ENCODE peak calls at places on chromosomes 3 and 15, in four cellular contexts. E is fibroblast of pulmonary artery, P is left colon, V is GM06990. W is an unnamed sample.

GRCh38 chr3:184748219-184749135 is 36.6 kb upstream of the MAGEF1 start:
- DNase-seq in E (peak; percentile 23), P (no peak), V (peak; percentile 46), W (no peak)

GRCh38 chr3:59016930-59017616 is 32.8 kb downstream of the CFAP20DC start:
- DNase-seq in E (no peak), P (no peak), V (no peak), W (no peak)

GRCh38 chr15:48402778-48403177 is 71.5 kb downstream of the DUT start:
- DNase-seq in E (peak; percentile 63), P (no peak), V (peak; percentile 42), W (no peak)

GRCh38 chr3:71050521-71051258 is 532.8 kb downstream of the FOXP1 start:
- DNase-seq in E (peak; percentile 50), P (no peak), V (no peak), W (no peak)

GRCh38 chr3:46731795-46732194 is 14.1 kb upstream of the PRSS50 start:
- DNase-seq in E (no peak), P (no peak), V (no peak), W (no peak)

GRCh38 chr3:152349397-152349796 is 80.7 kb downstream of the MBNL1 start:
- DNase-seq in E (peak; percentile 26), P (no peak), V (no peak), W (no peak)

GRCh38 chr15:31325432-31325975 is 1.1 kb upstream of the KLF13 start:
- DNase-seq in E (no peak), P (peak; percentile 88), V (peak; percentile 77), W (peak; percentile 77)

GRCh38 chr3:101017048-101017447 is 23.8 kb upstream of the ABI3BP start:
- DNase-seq in E (peak; percentile 60), P (no peak), V (no peak), W (no peak)

GRCh38 chr3:82103241-82103640 is 341.8 kb upstream of the GBE1 start:
- DNase-seq in E (no peak), P (no peak), V (no peak), W (no peak)

GRCh38 chr3:153293222-153293621 is 131.2 kb downstream of the RAP2B start:
- DNase-seq in E (peak; percentile 80), P (no peak), V (no peak), W (no peak)

GRCh38 chr15:80121546-80121945 is 31.3 kb upstream of the FAH start:
- DNase-seq in E (no peak), P (no peak), V (no peak), W (no peak)

GRCh38 chr15:48759921-48760320 is 50.9 kb downstream of the CEP152 start:
- DNase-seq in E (no peak), P (no peak), V (no peak), W (no peak)

GRCh38 chr15:67883228-67883773 is 43.5 kb upstream of the RNU6-1 start:
- DNase-seq in E (no peak), P (no peak), V (no peak), W (no peak)

GRCh38 chr3:72193768-72194463 is 409.0 kb upstream of the PROK2 start:
- DNase-seq in E (no peak), P (no peak), V (no peak), W (no peak)

GRCh38 chr3:45870099-45870498 is 16.2 kb upstream of the CCR9 start:
- DNase-seq in E (no peak), P (peak; percentile 12), V (no peak), W (peak; percentile 45)

GRCh38 chr3:55486857-55487375 is at the start of gene WNT5A:
- DNase-seq in E (peak; percentile 52), P (peak; percentile 40), V (peak; percentile 42), W (peak; percentile 32)

GRCh38 chr3:137764001-137764433 is at the start of gene SOX14:
- DNase-seq in E (no peak), P (peak; percentile 46), V (no peak), W (peak; percentile 35)

GRCh38 chr15:94670436-94671034 is 439.2 kb downstream of the MCTP2 start:
- DNase-seq in E (peak; percentile 67), P (no peak), V (no peak), W (no peak)

GRCh38 chr15:34122771-34123183 is 20.9 kb downstream of the PGBD4 start:
- DNase-seq in E (peak; percentile 91), P (no peak), V (peak; percentile 53), W (no peak)

GRCh38 chr3:133135303-133135702 is 97.1 kb downstream of the TMEM108 start:
- DNase-seq in E (no peak), P (no peak), V (no peak), W (no peak)

GRCh38 chr15:76035593-76035992 is 23.4 kb upstream of the NRG4 start:
- DNase-seq in E (no peak), P (no peak), V (no peak), W (no peak)

GRCh38 chr3:51024765-51025681 is 350.3 kb downstream of the DOCK3 start:
- DNase-seq in E (no peak), P (peak; percentile 57), V (no peak), W (peak; percentile 60)

GRCh38 chr3:148940983-148941382 is 50.4 kb upstream of the GYG1 start:
- DNase-seq in E (no peak), P (no peak), V (no peak), W (no peak)

GRCh38 chr3:189192725-189193124 is 21.0 kb downstream of the TPRG1 start:
- DNase-seq in E (no peak), P (no peak), V (no peak), W (no peak)

W was measured in transverse colon.